ENCODE peak calls at places on chromosomes 7 and 10, in nine cellular contexts. T is OCI-LY7; S is naive thymus-derived CD4-positive, alpha-beta T cell; I is activated CD8-positive, alpha-beta T cell treated with anti-CD3 and anti-CD28 coated beads, Interleukin-2, amount 10 ng/mL, durations not matched to agents 7 days and 5 days; R is KBM-7; P is stimulated activated CD8-positive, alpha-beta memory T cell treated with anti-CD3 and anti-CD28 coated beads, Interleukin-7, amount 100 ng/mL, for 4 hours; O is NCI-H774; C is renal cortical epithelial cell; U is mammary epithelial cell. B is an unnamed sample.

GRCh38 chr10:33073641-33074410 is 115.8 kb upstream of the ITGB1 start:
- DNase-seq in P (no peak), I (no peak), U (no peak), C (no peak), T (peak), S (no peak), R (peak), O (no peak), B (no peak)

GRCh38 chr7:129122086-129122750 is 22.3 kb upstream of the TSPAN33 start:
- DNase-seq in P (peak), U (no peak), T (no peak), S (no peak), O (no peak), C (peak), R (no peak), I (no peak), B (peak)

GRCh38 chr7:132930881-132931280 is 151.0 kb downstream of the CHCHD3 start:
- DNase-seq in P (no peak), U (no peak), S (no peak), C (peak), I (no peak), O (no peak), T (peak), R (peak), B (no peak)

GRCh38 chr7:122412441-122412840 is 107.9 kb upstream of the FEZF1 start:
- DNase-seq in P (no peak), R (no peak), C (no peak), O (no peak), T (no peak), U (no peak), S (no peak), I (no peak), B (no peak)

GRCh38 chr10:96691761-96692160 is 28.6 kb downstream of the PIK3AP1 start:
- DNase-seq in C (no peak), P (no peak), I (no peak), R (no peak), U (no peak), T (no peak), S (no peak), O (no peak), B (no peak)

GRCh38 chr7:47180268-47180826 is 401.6 kb downstream of the TNS3 start:
- DNase-seq in P (no peak), R (peak), S (no peak), O (peak), U (peak), I (no peak), T (peak), C (peak), B (peak)

GRCh38 chr7:155466142-155466813 is 8.3 kb downstream of the EN2 start:
- DNase-seq in C (no peak), U (no peak), T (no peak), P (no peak), I (no peak), O (no peak), R (no peak), S (no peak), B (no peak)

GRCh38 chr7:944744-945143 is 9.7 kb downstream of the ADAP1 start:
- DNase-seq in O (no peak), I (no peak), T (no peak), C (no peak), S (no peak), P (no peak), R (no peak), U (no peak), B (no peak)

GRCh38 chr10:43396061-43396927 is 12.7 kb downstream of the HNRNPF start:
- DNase-seq in C (no peak), U (peak), T (peak), O (peak), I (peak), S (peak), P (peak), R (peak), B (peak)

GRCh38 chr10:10830316-10831061 is 187.2 kb upstream of the CELF2 start:
- DNase-seq in I (no peak), R (no peak), O (no peak), S (no peak), P (no peak), U (peak), C (peak), T (no peak), B (peak)

GRCh38 chr10:78321500-78321899 is 287.8 kb downstream of the RPS24 start:
- DNase-seq in I (no peak), R (no peak), U (no peak), T (no peak), S (peak), O (no peak), C (no peak), P (no peak), B (no peak)

GRCh38 chr10:128463991-128464755 is 337.9 kb upstream of the MKI67 start:
- DNase-seq in O (no peak), I (peak), S (no peak), T (peak), P (no peak), R (peak), C (peak), U (peak), B (no peak)

GRCh38 chr7:148540041-148540738 is 50.4 kb upstream of the C7orf33 start:
- DNase-seq in O (no peak), P (no peak), T (no peak), U (peak), C (peak), R (no peak), S (no peak), I (no peak), B (peak)

GRCh38 chr7:113698556-113699220 is 220.1 kb downstream of the PPP1R3A start:
- DNase-seq in U (peak), I (no peak), R (peak), S (no peak), T (peak), P (no peak), O (no peak), C (peak), B (peak)

GRCh38 chr7:79923953-79924352 is 210.7 kb upstream of the GNAI1 start:
- DNase-seq in R (no peak), S (no peak), P (no peak), C (no peak), U (no peak), T (no peak), I (no peak), O (no peak), B (no peak)

GRCh38 chr10:85995791-85996190 is 370.8 kb downstream of the GRID1 start:
- DNase-seq in S (no peak), U (peak), C (peak), R (peak), T (peak), P (no peak), O (no peak), I (peak), B (peak)

GRCh38 chr10:1643161-1643910 is 94.0 kb downstream of the ADARB2 start:
- DNase-seq in I (peak), C (no peak), U (no peak), S (no peak), T (peak), R (peak), P (no peak), O (no peak), B (no peak)

GRCh38 chr10:80530251-80530650 is 7.5 kb upstream of the SH2D4B start:
- DNase-seq in C (peak), R (peak), S (peak), P (no peak), I (peak), T (peak), U (no peak), O (no peak), B (peak)

GRCh38 chr10:46525177-46525823 is 31.2 kb downstream of the GPRIN2 start:
- DNase-seq in U (peak), S (no peak), T (no peak), R (no peak), I (peak), P (no peak), C (peak), O (no peak), B (peak)

GRCh38 chr7:152366662-152367061 is 69.1 kb downstream of the KMT2C start:
- DNase-seq in T (no peak), I (no peak), O (no peak), C (no peak), S (no peak), R (no peak), P (no peak), U (no peak), B (no peak)

GRCh38 chr10:103781329-103782061 is 73.9 kb downstream of the SH3PXD2A start:
- DNase-seq in P (no peak), T (peak), C (peak), I (no peak), U (peak), O (no peak), R (peak), S (no peak), B (peak)

B was measured in RCC 7860.